ENCODE peak calls at places on chromosomes 3 and 15, in four cellular contexts. One of them, this sample, is unnamed. For H3K4me1, the result is how much of the 10 kb centered on the place peaks cover.

GRCh38 chr3:183178833-183179549 is 16.5 kb upstream of the LAMP3 start:
- DNase-seq in Peyer's patch: peak
- DNase-seq in pancreas: peak
- DNase-seq in A549: peak
- DNase-seq in this sample: peak

GRCh38 chr3:157071744-157072525 is 88.0 kb downstream of the CCNL1 start:
- DNase-seq in Peyer's patch: no peak
- DNase-seq in pancreas: no peak
- DNase-seq in A549: no peak
- DNase-seq in this sample: no peak

GRCh38 chr3:122982202-122983185 is 45.1 kb downstream of the SEMA5B start:
- DNase-seq in pancreas: no peak
- DNase-seq in Peyer's patch: no peak
- DNase-seq in A549: no peak
- DNase-seq in this sample: no peak

GRCh38 chr15:42319206-42319605 is 40.1 kb upstream of the CAPN3 start:
- DNase-seq in A549: no peak
- DNase-seq in pancreas: no peak
- DNase-seq in Peyer's patch: no peak
- DNase-seq in this sample: no peak

GRCh38 chr15:101381671-101382212 is 86.7 kb upstream of the SNRPA1 start:
- DNase-seq in Peyer's patch: no peak
- DNase-seq in A549: no peak
- DNase-seq in pancreas: no peak
- DNase-seq in this sample: no peak

GRCh38 chr15:101455291-101455916 is 34.1 kb downstream of the PCSK6 start:
- DNase-seq in Peyer's patch: no peak
- DNase-seq in pancreas: no peak
- DNase-seq in A549: no peak
- DNase-seq in this sample: peak

GRCh38 chr3:126883241-126883640 is 99.7 kb upstream of the PLXNA1 start:
- DNase-seq in Peyer's patch: no peak
- DNase-seq in pancreas: no peak
- DNase-seq in A549: no peak
- DNase-seq in this sample: no peak

GRCh38 chr3:123328851-123329635 is 119.8 kb downstream of the ADCY5 start:
- DNase-seq in A549: peak
- DNase-seq in pancreas: peak
- DNase-seq in Peyer's patch: peak
- DNase-seq in this sample: peak

GRCh38 chr3:66483006-66483928 is 17.6 kb downstream of the LRIG1 start:
- DNase-seq in A549: no peak
- DNase-seq in pancreas: peak
- DNase-seq in Peyer's patch: peak
- DNase-seq in this sample: peak

GRCh38 chr15:61997786-61998185 is 62.5 kb downstream of the VPS13C start:
- DNase-seq in Peyer's patch: no peak
- DNase-seq in pancreas: no peak
- DNase-seq in A549: no peak
- DNase-seq in this sample: no peak

GRCh38 chr3:46524832-46525231 is 27.1 kb downstream of the RTP3 start:
- DNase-seq in pancreas: no peak
- DNase-seq in Peyer's patch: no peak
- DNase-seq in A549: no peak
- DNase-seq in this sample: no peak

GRCh38 chr15:70492240-70493177 is 270.8 kb downstream of the UACA start:
- DNase-seq in pancreas: peak
- DNase-seq in Peyer's patch: peak
- DNase-seq in A549: peak
- DNase-seq in this sample: no peak

GRCh38 chr15:70494861-70495571 is 268.3 kb downstream of the UACA start:
- DNase-seq in Peyer's patch: no peak
- DNase-seq in A549: peak
- DNase-seq in pancreas: no peak
- DNase-seq in this sample: no peak

GRCh38 chr15:70494529-70494860 is 268.9 kb downstream of the UACA start:
- DNase-seq in Peyer's patch: no peak
- DNase-seq in A549: no peak
- DNase-seq in pancreas: no peak
- DNase-seq in this sample: no peak

GRCh38 chr15:70493376-70493775 is 270.0 kb downstream of the UACA start:
- DNase-seq in pancreas: no peak
- DNase-seq in A549: no peak
- DNase-seq in Peyer's patch: no peak
- DNase-seq in this sample: peak

DNA sequence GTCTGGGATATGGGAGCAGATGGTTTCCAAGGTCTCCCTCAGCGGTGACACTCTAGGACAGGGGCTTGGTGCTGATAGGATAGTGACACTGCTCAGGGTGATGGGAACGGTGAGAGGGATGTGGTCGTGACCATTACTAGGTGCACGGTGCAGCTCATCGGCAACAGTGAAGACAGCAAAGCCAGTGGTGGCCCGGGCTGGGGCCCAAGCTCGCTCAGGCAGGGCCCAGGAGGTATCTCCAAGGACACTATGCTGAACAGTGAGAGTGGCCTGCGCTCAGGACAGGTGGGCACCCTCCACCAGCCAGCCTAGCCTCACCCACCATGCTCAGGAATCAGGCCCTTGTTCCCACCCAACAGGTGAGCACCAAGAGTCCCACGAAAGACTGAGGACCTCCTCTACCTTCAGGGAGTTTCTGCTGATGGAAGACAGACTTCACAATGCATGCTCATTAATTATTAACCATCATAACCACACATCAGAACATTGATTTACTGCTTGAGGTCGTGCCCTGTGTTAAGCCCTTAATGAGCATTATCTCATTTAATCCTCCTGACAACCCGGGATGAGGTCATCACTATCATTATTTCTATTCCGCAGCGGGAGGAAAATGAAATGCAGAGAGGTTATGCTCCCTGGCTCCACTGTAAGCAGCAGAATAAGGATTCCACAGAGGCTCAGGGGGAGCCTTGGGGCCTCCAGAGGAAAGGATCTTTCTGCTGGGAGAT is 269.4 kb downstream of the UACA start:
- DNase-seq in Peyer's patch: no peak
- DNase-seq in pancreas: no peak
- DNase-seq in A549: peak
- DNase-seq in this sample: no peak
- H3K4me1 ChIP-seq in Peyer's patch: under half
- H3K4me1 ChIP-seq in pancreas: under half
- H3K4me1 ChIP-seq in A549: half or more
- H3K4me1 ChIP-seq in this sample: under half

DNA sequence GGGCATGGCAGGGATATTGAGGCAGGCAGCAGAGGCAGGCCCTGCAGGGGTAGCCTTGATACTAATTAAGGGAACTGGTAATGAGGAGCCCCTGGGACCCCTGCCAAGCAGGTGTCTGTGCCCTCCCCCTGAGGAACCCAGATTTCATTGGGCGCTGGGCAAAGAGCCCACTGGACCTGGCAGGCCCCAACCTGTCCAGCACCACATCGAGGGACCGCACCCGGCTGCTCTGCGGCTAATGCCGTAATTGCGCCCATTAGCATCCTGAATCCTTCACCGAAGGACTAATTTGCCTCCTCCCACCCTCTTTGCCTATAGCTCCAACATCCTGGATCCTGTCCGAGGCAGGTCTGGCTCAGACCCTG is 13.7 kb upstream of the SEMA3B start:
- DNase-seq in Peyer's patch: no peak
- DNase-seq in A549: no peak
- DNase-seq in pancreas: no peak
- DNase-seq in this sample: no peak
- H3K4me1 ChIP-seq in Peyer's patch: under half
- H3K4me1 ChIP-seq in A549: under half
- H3K4me1 ChIP-seq in pancreas: under half
- H3K4me1 ChIP-seq in this sample: under half

GRCh38 chr15:63948436-63948835 is 97.8 kb downstream of the DAPK2 start:
- DNase-seq in A549: no peak
- DNase-seq in pancreas: no peak
- DNase-seq in Peyer's patch: no peak
- DNase-seq in this sample: peak

GRCh38 chr15:63945838-63946298 is 100.4 kb downstream of the DAPK2 start:
- DNase-seq in A549: no peak
- DNase-seq in Peyer's patch: no peak
- DNase-seq in pancreas: peak
- DNase-seq in this sample: no peak

GRCh38 chr15:63948971-63949370 is 97.3 kb downstream of the DAPK2 start:
- DNase-seq in pancreas: no peak
- DNase-seq in Peyer's patch: no peak
- DNase-seq in A549: no peak
- DNase-seq in this sample: no peak

GRCh38 chr15:63946524-63947065 is 99.7 kb downstream of the DAPK2 start:
- DNase-seq in pancreas: no peak
- DNase-seq in A549: no peak
- DNase-seq in Peyer's patch: no peak
- DNase-seq in this sample: peak

DNA sequence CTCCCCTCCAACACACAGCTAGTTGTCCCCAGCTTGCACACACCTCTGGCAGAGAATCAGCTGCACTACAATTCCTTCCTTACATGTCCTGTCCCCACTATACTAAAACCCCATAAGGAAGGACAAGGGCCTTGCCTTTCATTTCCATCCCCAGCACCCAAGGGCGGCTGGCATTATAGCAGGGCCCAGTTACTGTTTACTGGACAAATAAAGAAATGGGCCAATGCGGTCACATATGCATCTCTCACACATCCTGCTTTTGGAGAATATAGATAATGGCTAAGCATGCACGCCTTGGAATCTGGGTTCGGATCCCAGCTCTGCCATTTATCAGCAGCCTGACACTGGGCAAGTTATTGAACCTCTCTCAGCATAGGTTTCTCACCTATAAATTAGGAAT is 99.1 kb downstream of the DAPK2 start:
- DNase-seq in A549: no peak
- DNase-seq in Peyer's patch: no peak
- DNase-seq in pancreas: no peak
- DNase-seq in this sample: peak
- H3K4me1 ChIP-seq in A549: under half
- H3K4me1 ChIP-seq in Peyer's patch: under half
- H3K4me1 ChIP-seq in pancreas: under half
- H3K4me1 ChIP-seq in this sample: under half

GRCh38 chr15:72724028-72724427 is 38.0 kb downstream of the BBS4 start:
- DNase-seq in Peyer's patch: no peak
- DNase-seq in A549: no peak
- DNase-seq in pancreas: no peak
- DNase-seq in this sample: no peak
- H3K4me1 ChIP-seq in Peyer's patch: under half
- H3K4me1 ChIP-seq in A549: under half
- H3K4me1 ChIP-seq in pancreas: under half
- H3K4me1 ChIP-seq in this sample: under half

GRCh38 chr3:133419151-133419550 is 19.3 kb downstream of the BFSP2 start:
- DNase-seq in A549: no peak
- DNase-seq in Peyer's patch: no peak
- DNase-seq in pancreas: no peak
- DNase-seq in this sample: peak
- H3K4me1 ChIP-seq in A549: under half
- H3K4me1 ChIP-seq in Peyer's patch: under half
- H3K4me1 ChIP-seq in pancreas: under half
- H3K4me1 ChIP-seq in this sample: under half

DNA sequence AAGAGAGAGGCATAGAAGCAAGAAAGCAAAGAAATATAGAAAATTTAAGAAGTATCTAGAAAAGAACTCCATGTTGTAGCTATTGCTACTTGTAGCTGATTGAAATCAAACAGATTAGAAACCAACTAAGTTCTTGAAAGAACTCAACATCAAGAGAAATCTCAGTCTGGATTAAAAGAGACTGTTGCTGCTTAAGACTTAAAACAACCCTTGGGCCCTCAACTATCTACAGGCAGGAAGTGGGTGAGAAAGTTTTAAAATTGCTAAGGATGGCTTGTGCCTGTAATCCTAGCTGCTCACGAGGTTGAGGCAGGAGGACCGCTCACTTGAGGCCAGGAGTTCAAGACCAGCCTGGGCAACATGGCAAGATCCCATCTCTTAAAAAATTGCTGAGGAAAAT is 39.3 kb upstream of the C15orf61 start:
- DNase-seq in pancreas: no peak
- DNase-seq in A549: no peak
- DNase-seq in Peyer's patch: no peak
- DNase-seq in this sample: no peak
- H3K4me1 ChIP-seq in pancreas: under half
- H3K4me1 ChIP-seq in A549: under half
- H3K4me1 ChIP-seq in Peyer's patch: under half
- H3K4me1 ChIP-seq in this sample: under half

GRCh38 chr3:15331606-15332404 is 581 bp downstream of the SH3BP5 start:
- DNase-seq in A549: peak
- DNase-seq in pancreas: peak
- DNase-seq in Peyer's patch: peak
- DNase-seq in this sample: peak

GRCh38 chr3:15329058-15330005 is 3.1 kb downstream of the SH3BP5 start:
- DNase-seq in Peyer's patch: no peak
- DNase-seq in pancreas: no peak
- DNase-seq in A549: no peak
- DNase-seq in this sample: no peak

GRCh38 chr3:15331072-15331605 is 1.2 kb downstream of the SH3BP5 start:
- DNase-seq in pancreas: no peak
- DNase-seq in Peyer's patch: no peak
- DNase-seq in A549: no peak
- DNase-seq in this sample: no peak

GRCh38 chr3:15327941-15328340 is 4.4 kb downstream of the SH3BP5 start:
- DNase-seq in Peyer's patch: peak
- DNase-seq in A549: no peak
- DNase-seq in pancreas: no peak
- DNase-seq in this sample: peak

DNA sequence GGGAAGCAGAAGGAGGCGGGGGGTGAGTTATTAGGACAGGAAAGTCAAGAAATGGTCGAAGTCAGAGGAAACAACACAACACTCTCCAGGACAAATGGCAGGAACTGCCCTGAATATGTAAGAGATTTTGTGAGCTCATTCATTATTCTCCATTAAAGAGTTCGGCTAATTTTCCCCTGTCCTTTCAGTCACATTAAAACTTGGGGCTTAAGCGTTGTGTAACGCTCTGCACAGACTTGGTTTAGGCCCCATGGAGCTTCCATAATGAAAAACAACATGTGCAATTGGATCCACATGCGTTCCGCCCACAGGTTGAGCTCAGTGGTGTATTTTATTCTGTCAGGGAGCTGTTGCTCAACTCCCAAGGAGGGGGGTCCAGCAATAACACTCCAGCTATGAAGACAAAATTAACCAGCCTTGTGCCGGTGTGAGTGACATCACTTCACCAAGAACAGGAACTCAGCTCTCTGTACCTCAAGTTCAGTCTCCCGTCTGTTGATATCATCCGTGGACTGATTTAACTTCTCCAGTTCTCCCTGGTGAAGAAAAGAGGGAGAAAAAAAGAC is 2.3 kb downstream of the SH3BP5 start:
- DNase-seq in Peyer's patch: peak
- DNase-seq in A549: no peak
- DNase-seq in pancreas: no peak
- DNase-seq in this sample: peak
- H3K4me1 ChIP-seq in Peyer's patch: under half
- H3K4me1 ChIP-seq in A549: under half
- H3K4me1 ChIP-seq in pancreas: under half
- H3K4me1 ChIP-seq in this sample: under half